ENCODE peak calls at places on chromosome 19, in four cellular contexts. U is stimulated activated CD4-positive, alpha-beta T cell treated with anti-CD3 and anti-CD28 coated beads, TNF-alpha, amount 100 ng/mL, for 1 hour; G is gastrocnemius medialis; L is NCI-H146. A is an unnamed sample.
A peak's percentile ranks its signal among the peaks of the same experiment; 100 is the strongest.

GRCh38 chr19:21117041-21117907 is 24.6 kb upstream of the ZNF431 start:
- DNase-seq in U (no peak), G (no peak), L (no peak), A (no peak)

GRCh38 chr19:38869836-38870607 is 8.1 kb downstream of the RINL start:
- DNase-seq in U (peak; percentile 89), G (peak; percentile 79), L (no peak), A (peak; percentile 41)

GRCh38 chr19:21143846-21144245 is 2.0 kb downstream of the ZNF431 start:
- DNase-seq in U (no peak), G (no peak), L (no peak), A (no peak)

GRCh38 chr19:8515317-8515716 is 1.4 kb upstream of the ZNF414 start:
- DNase-seq in U (no peak), G (no peak), L (no peak), A (no peak)

GRCh38 chr19:29645491-29645867 is 19.8 kb upstream of the PLEKHF1 start:
- DNase-seq in U (no peak), G (no peak), L (no peak), A (no peak)

GRCh38 chr19:3722443-3723109 is 14.4 kb downstream of the TJP3 start:
- DNase-seq in U (no peak), G (no peak), L (peak; percentile 80), A (no peak)

GRCh38 chr19:48975947-48976847 is 11.1 kb downstream of the FTL start:
- DNase-seq in U (no peak), G (peak; percentile 74), L (no peak), A (peak; percentile 49)

GRCh38 chr19:3474015-3474414 is 6.3 kb downstream of the SMIM24 start:
- DNase-seq in U (no peak), G (no peak), L (no peak), A (no peak)

GRCh38 chr19:13001502-13002388 is 6.5 kb downstream of the NFIX start:
- DNase-seq in U (no peak), G (peak; percentile 89), L (no peak), A (no peak)

GRCh38 chr19:49645995-49646394 is 4.0 kb downstream of the SCAF1 start:
- DNase-seq in U (no peak), G (no peak), L (no peak), A (no peak)

GRCh38 chr19:3440082-3440481 is 40.2 kb downstream of the SMIM24 start:
- DNase-seq in U (no peak), G (peak; percentile 65), L (no peak), A (no peak)

A was measured in NCI-H187.